ENCODE peak calls at places on chromosomes 7 and 10, in five cellular contexts. M is AG04450, K is body of pancreas, P is upper lobe of right lung, B is lower lobe of right lung. E is an unnamed sample.

GRCh38 chr10:98419456-98420261 is 4.7 kb upstream of the PYROXD2 start:
- DNase-seq in M (no peak), K (no peak), P (no peak), B (no peak), E (no peak)

GRCh38 chr7:98396768-98397167 is 4.1 kb downstream of the BAIAP2L1 start:
- DNase-seq in M (no peak), K (no peak), P (no peak), B (no peak), E (no peak)

GRCh38 chr10:77062381-77062780 is 575.2 kb downstream of the KCNMA1 start:
- DNase-seq in M (no peak), K (no peak), P (no peak), B (no peak), E (no peak)

GRCh38 chr7:74097937-74098614 is 14.5 kb downstream of the LIMK1 start:
- DNase-seq in M (peak; percentile 77), K (no peak), P (no peak), B (no peak), E (peak; percentile 14)

GRCh38 chr10:12434277-12434676 is 84.9 kb downstream of the CAMK1D start:
- DNase-seq in M (no peak), K (peak; percentile 51), P (no peak), B (no peak), E (peak; percentile 15)

GRCh38 chr7:149141893-149142292 is 5.4 kb upstream of the ZNF398 start:
- DNase-seq in M (no peak), K (no peak), P (no peak), B (no peak), E (no peak)

GRCh38 chr10:12533151-12533550 is 183.8 kb downstream of the CAMK1D start:
- DNase-seq in M (no peak), K (no peak), P (no peak), B (no peak), E (no peak)

GRCh38 chr10:92695679-92696605 is 6.2 kb downstream of the HHEX start:
- DNase-seq in M (no peak), K (peak; percentile 52), P (no peak), B (no peak), E (peak; percentile 82)

DNA sequence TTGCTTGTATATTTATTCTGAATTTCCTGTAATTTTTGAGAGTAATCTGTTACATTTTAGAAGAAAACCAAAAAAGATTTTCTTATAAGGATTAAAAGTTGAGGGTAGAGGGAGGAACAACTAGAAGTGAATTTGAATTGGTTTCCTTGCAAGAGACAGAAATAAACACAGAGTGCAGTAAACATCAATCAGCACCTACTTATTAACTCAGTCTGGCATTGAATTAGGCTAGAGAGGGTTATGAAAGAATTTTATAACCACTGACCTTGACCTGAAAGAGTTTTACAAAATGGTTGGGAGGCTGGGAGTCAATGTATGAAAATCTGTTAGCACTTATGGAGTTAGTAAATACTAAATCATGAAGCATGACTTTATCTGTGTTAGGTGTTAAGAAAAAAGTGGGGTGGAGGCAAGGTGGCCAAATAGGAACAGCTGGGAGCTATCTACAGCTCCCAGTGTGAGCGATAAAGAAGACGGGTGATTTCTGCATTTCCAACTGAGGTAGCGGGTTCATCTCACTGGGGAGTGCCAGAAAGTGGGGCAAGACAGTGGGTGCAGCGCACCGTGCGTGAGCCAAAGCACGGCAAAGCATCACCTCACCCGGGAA is 106.5 kb downstream of the PDE1C start:
- DNase-seq in M (no peak), K (no peak), P (no peak), B (no peak), E (no peak)
- H3K27ac ChIP-seq in M (no peak overlapping the region), K (peak overlapping the region; percentile 31), P (no peak overlapping the region), B (no peak overlapping the region), E (no peak overlapping the region)

GRCh38 chr7:46355331-46355730 is 434.3 kb upstream of the IGFBP3 start:
- DNase-seq in M (no peak), K (no peak), P (no peak), B (no peak), E (no peak)

GRCh38 chr7:46357290-46357689 is 436.2 kb upstream of the IGFBP3 start:
- DNase-seq in M (no peak), K (no peak), P (no peak), B (no peak), E (no peak)

GRCh38 chr7:46356365-46356764 is 435.3 kb upstream of the IGFBP3 start:
- DNase-seq in M (no peak), K (peak; percentile 43), P (no peak), B (no peak), E (no peak)

GRCh38 chr7:46349490-46349889 is 428.4 kb upstream of the IGFBP3 start:
- DNase-seq in M (no peak), K (no peak), P (no peak), B (no peak), E (no peak)

GRCh38 chr7:46352335-46352954 is 431.4 kb upstream of the IGFBP3 start:
- DNase-seq in M (peak; percentile 32), K (peak; percentile 47), P (no peak), B (no peak), E (peak; percentile 49)
- TF ChIP-seq CTCF in M (peak; percentile 81), K (peak; percentile 39), P (peak; percentile 59), B (peak; percentile 57), E (peak; percentile 13)

GRCh38 chr10:18162021-18162631 is 21.9 kb downstream of the CACNB2 start:
- DNase-seq in M (no peak), K (no peak), P (no peak), B (no peak), E (no peak)

GRCh38 chr10:18157909-18158308 is 17.7 kb downstream of the CACNB2 start:
- DNase-seq in M (peak; percentile 21), K (no peak), P (no peak), B (no peak), E (no peak)

GRCh38 chr10:18159596-18159995 is 19.4 kb downstream of the CACNB2 start:
- DNase-seq in M (no peak), K (no peak), P (no peak), B (no peak), E (no peak)

GRCh38 chr10:18164093-18164492 is 23.9 kb downstream of the CACNB2 start:
- DNase-seq in M (peak; percentile 41), K (no peak), P (no peak), B (no peak), E (no peak)

DNA sequence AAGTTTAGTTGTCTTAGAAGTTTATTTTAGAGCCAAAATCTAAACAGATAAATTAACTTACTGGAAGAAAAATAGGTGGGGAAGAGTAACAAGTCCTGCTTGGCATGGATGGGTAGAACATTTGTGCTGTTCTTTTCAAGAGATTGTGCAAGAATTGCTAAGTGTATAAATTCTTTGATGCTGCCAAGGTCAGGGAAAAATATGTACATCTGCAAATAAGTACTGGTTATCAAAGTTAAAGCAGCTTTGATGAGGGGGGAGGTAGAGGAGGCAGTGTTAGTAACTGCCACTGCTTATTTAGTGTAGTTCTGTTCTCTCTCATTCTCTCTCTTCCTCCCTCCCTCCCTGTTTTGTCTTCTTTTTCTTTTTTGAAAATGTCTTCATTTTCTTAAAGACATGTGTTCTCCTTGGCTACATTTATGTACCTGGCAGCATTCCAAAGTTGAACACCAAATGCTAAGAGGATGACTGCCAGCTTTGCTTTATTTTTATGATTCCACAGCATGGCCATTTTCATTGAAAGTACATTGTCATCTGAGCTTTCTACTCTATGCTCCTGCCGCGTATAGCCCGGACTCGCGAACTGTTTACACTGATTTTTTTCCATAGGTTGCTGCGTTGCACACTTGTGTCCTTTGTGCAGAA is 18.6 kb downstream of the CACNB2 start:
- DNase-seq in M (no peak), K (no peak), P (no peak), B (no peak), E (no peak)
- H3K27ac ChIP-seq in M (no peak overlapping the region), K (no peak overlapping the region), P (peak overlapping the region; percentile 40), B (no peak overlapping the region), E (no peak overlapping the region)

GRCh38 chr10:84607523-84607922 is 279.1 kb downstream of the CCSER2 start:
- DNase-seq in M (no peak), K (no peak), P (no peak), B (no peak), E (peak; percentile 80)

GRCh38 chr10:84608126-84608525 is 279.7 kb downstream of the CCSER2 start:
- DNase-seq in M (no peak), K (no peak), P (no peak), B (no peak), E (no peak)

DNA sequence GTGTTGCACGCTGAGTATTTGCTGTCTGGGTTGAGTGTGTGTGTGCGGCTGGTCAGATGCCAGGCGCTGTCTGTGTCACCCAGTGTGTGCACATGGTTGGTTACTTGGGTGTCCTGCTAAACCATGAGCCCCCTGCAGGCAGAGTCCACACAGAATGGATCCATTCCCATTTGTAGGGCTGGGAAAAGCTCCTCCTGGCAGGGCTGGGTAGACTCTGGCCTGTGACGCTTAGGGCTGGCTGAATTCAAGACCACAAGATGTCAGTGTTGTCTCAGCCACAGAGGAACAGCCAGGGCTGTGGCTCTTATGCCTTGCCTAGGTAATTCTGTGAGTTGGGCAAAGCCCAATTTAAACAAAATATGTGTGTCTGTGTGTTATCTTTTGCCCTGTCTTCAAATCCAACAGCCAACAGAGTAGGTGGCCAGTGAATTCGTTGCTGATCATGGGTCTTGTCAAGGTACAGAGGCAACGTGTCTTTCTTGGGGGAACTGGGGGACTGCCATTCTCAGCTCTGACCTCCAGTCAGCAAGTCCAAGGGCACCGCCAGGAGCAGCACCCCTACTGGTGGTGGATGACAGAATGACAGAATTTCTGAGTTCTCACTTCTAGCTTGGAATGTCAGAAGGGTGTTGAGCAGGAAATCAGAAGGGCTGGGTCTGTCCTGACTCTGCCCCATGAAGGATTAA is 285.1 kb downstream of the CCSER2 start:
- DNase-seq in M (no peak), K (peak; percentile 26), P (peak; percentile 71), B (peak; percentile 55), E (peak; percentile 74)
- TF ChIP-seq CTCF in M (peak; percentile 13), K (peak; percentile 9), P (peak; percentile 30), B (peak; percentile 43), E (peak; percentile 38)

GRCh38 chr10:94094540-94094939 is 100.8 kb downstream of the PLCE1 start:
- DNase-seq in M (no peak), K (no peak), P (no peak), B (no peak), E (no peak)

GRCh38 chr10:94088926-94089381 is 95.2 kb downstream of the PLCE1 start:
- DNase-seq in M (peak; percentile 34), K (no peak), P (no peak), B (no peak), E (peak; percentile 52)

GRCh38 chr10:94092848-94093247 is 99.1 kb downstream of the PLCE1 start:
- DNase-seq in M (no peak), K (no peak), P (no peak), B (no peak), E (no peak)

GRCh38 chr10:94097656-94098055 is 103.9 kb downstream of the PLCE1 start:
- DNase-seq in M (no peak), K (no peak), P (no peak), B (no peak), E (no peak)

DNA sequence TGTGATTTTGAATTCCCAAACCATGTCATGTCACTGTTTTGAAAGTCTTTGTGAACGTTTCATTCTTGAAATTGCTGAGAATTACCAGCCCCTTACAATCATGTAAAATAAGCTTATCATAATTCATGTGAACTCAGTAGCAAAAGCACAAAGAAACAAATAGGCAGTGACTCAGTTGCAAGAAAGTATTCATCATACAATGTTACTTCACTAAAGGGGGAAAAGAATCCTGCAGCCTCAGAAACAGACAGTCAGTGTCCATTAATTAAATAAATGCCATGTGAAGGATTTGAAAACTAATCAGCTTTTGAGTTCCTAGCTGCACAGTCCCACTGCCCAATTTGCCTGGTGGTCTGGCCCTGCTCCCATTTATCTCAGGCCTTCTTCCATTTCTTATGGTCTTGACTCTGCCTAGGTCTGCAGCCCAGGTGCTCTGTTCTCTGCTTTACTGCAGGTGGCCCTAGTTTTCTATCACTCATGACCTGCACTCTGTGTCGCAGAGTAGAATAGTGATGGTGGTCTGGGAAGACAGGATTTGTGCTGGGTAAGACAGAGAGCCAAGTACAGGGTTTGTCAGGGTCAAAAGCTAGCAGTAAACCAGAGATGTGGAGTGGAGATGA is 99.7 kb downstream of the PLCE1 start:
- DNase-seq in M (no peak), K (no peak), P (no peak), B (no peak), E (no peak)
- H3K27ac ChIP-seq in M (no peak overlapping the region), K (no peak overlapping the region), P (peak overlapping the region; percentile 21), B (no peak overlapping the region), E (peak overlapping the region; percentile 17)